ENCODE peak calls at places on chromosomes 6 and 20, in ten cellular contexts. K, R, D, Z, U, F, O, H, T and G are unnamed samples.

GRCh38 chr20:24050119-24050518 is 61.5 kb upstream of the GGTLC1 start:
- DNase-seq in K (no peak), R (no peak), D (no peak), Z (no peak), U (no peak), F (no peak), O (no peak), H (no peak), T (no peak), G (no peak)

GRCh38 chr6:97765480-97765879 is 482.5 kb upstream of the MMS22L start:
- DNase-seq in K (no peak), R (no peak), D (peak), Z (no peak), U (peak), F (no peak), O (no peak), H (no peak), T (no peak), G (no peak)

GRCh38 chr6:128275030-128275429 is 245.4 kb downstream of the PTPRK start:
- DNase-seq in K (no peak), R (no peak), D (peak), Z (no peak), U (peak), F (no peak), O (no peak), H (no peak), T (no peak), G (no peak)

GRCh38 chr6:75023634-75024033 is 182.2 kb downstream of the COL12A1 start:
- DNase-seq in K (no peak), R (no peak), D (no peak), Z (no peak), U (no peak), F (no peak), O (no peak), H (no peak), T (no peak), G (no peak)

GRCh38 chr6:142551145-142551811 is 249.5 kb downstream of the ADGRG6 start:
- DNase-seq in K (peak), R (no peak), D (peak), Z (no peak), U (peak), F (no peak), O (no peak), H (peak), T (peak), G (peak)

GRCh38 chr6:42727084-42727601 is 4.7 kb upstream of the PRPH2 start:
- DNase-seq in K (no peak), R (no peak), D (no peak), Z (no peak), U (no peak), F (peak), O (peak), H (no peak), T (no peak), G (peak)

GRCh38 chr20:38283236-38283635 is 20.7 kb upstream of the BPI start:
- DNase-seq in K (no peak), R (no peak), D (no peak), Z (no peak), U (no peak), F (no peak), O (no peak), H (no peak), T (no peak), G (no peak)

GRCh38 chr6:52691718-52692117 is 20.8 kb downstream of the TMEM14A start:
- DNase-seq in K (no peak), R (no peak), D (peak), Z (no peak), U (no peak), F (no peak), O (no peak), H (no peak), T (no peak), G (no peak)

GRCh38 chr6:107607109-107607508 is 117.2 kb downstream of the SOBP start:
- DNase-seq in K (no peak), R (no peak), D (no peak), Z (no peak), U (no peak), F (peak), O (peak), H (no peak), T (no peak), G (no peak)

GRCh38 chr6:16508959-16509358 is 252.3 kb downstream of the ATXN1 start:
- DNase-seq in K (no peak), R (no peak), D (no peak), Z (no peak), U (no peak), F (no peak), O (no peak), H (no peak), T (no peak), G (no peak)

GRCh38 chr20:25118529-25118928 is 36.6 kb upstream of the VSX1 start:
- DNase-seq in K (no peak), R (no peak), D (no peak), Z (no peak), U (no peak), F (no peak), O (no peak), H (no peak), T (no peak), G (no peak)

GRCh38 chr6:159094444-159095252 is 49.9 kb upstream of the TAGAP start:
- DNase-seq in K (peak), R (peak), D (no peak), Z (no peak), U (no peak), F (no peak), O (no peak), H (peak), T (no peak), G (no peak)

GRCh38 chr6:21382821-21383455 is 210.6 kb upstream of the SOX4 start:
- DNase-seq in K (peak), R (no peak), D (no peak), Z (no peak), U (no peak), F (no peak), O (no peak), H (no peak), T (no peak), G (no peak)

GRCh38 chr6:157522472-157522871 is 141.5 kb downstream of the ZDHHC14 start:
- DNase-seq in K (no peak), R (no peak), D (no peak), Z (no peak), U (no peak), F (no peak), O (no peak), H (no peak), T (no peak), G (no peak)

GRCh38 chr6:107845777-107846176 is 21.7 kb upstream of the SCML4 start:
- DNase-seq in K (peak), R (no peak), D (no peak), Z (no peak), U (no peak), F (no peak), O (no peak), H (no peak), T (no peak), G (no peak)

GRCh38 chr6:11681770-11682169 is 96.8 kb downstream of the ADTRP start:
- DNase-seq in K (no peak), R (no peak), D (no peak), Z (no peak), U (no peak), F (no peak), O (no peak), H (no peak), T (no peak), G (no peak)
- TF ChIP-seq CTCF in K (peak), R (no peak), D (no peak), Z (no peak), U (peak), F (no peak), O (peak), H (no peak), T (no peak), G (no peak)

GRCh38 chr20:45080867-45081616 is 19.9 kb downstream of the KCNS1 start:
- DNase-seq in K (no peak), R (no peak), D (peak), Z (peak), U (no peak), F (no peak), O (no peak), H (no peak), T (no peak), G (peak)
- TF ChIP-seq CTCF in K (peak), R (no peak), D (peak), Z (peak), U (peak), F (no peak), O (peak), H (peak), T (peak), G (peak)

GRCh38 chr20:41594514-41595322 is 23.5 kb downstream of the CHD6 start:
- DNase-seq in K (no peak), R (no peak), D (no peak), Z (no peak), U (no peak), F (no peak), O (no peak), H (no peak), T (no peak), G (no peak)

GRCh38 chr20:41599699-41600104 is 18.5 kb downstream of the CHD6 start:
- DNase-seq in K (no peak), R (no peak), D (no peak), Z (no peak), U (no peak), F (no peak), O (no peak), H (no peak), T (no peak), G (no peak)

GRCh38 chr20:41601742-41602141 is 16.4 kb downstream of the CHD6 start:
- DNase-seq in K (no peak), R (no peak), D (no peak), Z (no peak), U (no peak), F (no peak), O (no peak), H (no peak), T (no peak), G (no peak)

GRCh38 chr20:41600926-41601631 is 17.1 kb downstream of the CHD6 start:
- DNase-seq in K (no peak), R (no peak), D (no peak), Z (no peak), U (no peak), F (no peak), O (no peak), H (no peak), T (no peak), G (no peak)

DNA sequence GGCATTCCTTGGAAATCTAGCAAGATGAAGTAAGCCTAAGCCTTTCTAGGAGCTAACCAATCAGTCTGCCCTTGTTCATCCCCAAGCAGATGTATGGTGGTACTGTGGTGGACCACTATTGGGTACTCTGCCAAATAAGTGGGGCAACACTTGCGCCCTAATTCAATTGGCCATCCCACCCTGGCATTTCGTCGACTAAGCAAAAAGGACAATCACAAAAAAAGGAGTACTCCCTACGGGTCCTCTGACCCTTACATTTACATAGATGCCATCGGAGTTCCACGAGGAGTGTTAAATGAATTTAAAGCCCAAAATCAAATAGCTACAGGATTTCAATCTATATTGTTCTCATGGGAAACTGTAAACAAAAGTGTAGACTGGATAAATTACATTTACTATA is 19.5 kb downstream of the CHD6 start:
- DNase-seq in K (no peak), R (no peak), D (no peak), Z (no peak), U (no peak), F (no peak), O (no peak), H (no peak), T (no peak), G (no peak)
- TF ChIP-seq CTCF in K (no peak), R (no peak), D (no peak), Z (no peak), U (no peak), F (no peak), O (no peak), H (no peak), T (no peak), G (no peak)

GRCh38 chr6:126983779-126984178 is 134.7 kb upstream of the RSPO3 start:
- DNase-seq in K (peak), R (no peak), D (no peak), Z (no peak), U (no peak), F (no peak), O (peak), H (no peak), T (no peak), G (no peak)
- TF ChIP-seq CTCF in K (no peak), R (no peak), D (no peak), Z (no peak), U (no peak), F (no peak), O (no peak), H (no peak), T (no peak), G (no peak)

GRCh38 chr20:44598413-44599290 is 16.3 kb downstream of the PKIG start:
- DNase-seq in K (no peak), R (no peak), D (no peak), Z (no peak), U (no peak), F (peak), O (peak), H (no peak), T (no peak), G (no peak)
- TF ChIP-seq CTCF in K (peak), R (no peak), D (no peak), Z (peak), U (peak), F (peak), O (no peak), H (peak), T (peak), G (no peak)

DNA sequence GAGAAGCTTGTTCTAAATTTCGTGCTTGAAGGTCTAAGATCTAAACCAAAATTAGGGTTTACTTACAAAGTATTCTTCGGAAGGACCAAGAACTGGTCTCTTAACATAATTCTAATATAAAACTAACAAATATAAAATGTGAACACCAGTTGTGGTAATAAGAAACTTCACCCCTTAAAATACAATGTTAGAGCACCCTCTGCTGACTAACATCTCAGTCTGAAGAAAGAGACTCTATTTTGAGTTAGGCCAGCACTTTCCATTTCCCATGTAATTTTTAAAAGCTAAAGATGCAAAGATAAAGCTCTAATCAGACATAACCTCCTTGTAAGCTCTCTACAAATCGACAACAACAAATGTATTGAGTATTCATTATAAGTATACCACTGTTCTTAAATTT is 24.6 kb downstream of the ATG5 start:
- DNase-seq in K (no peak), R (no peak), D (peak), Z (no peak), U (peak), F (no peak), O (no peak), H (no peak), T (no peak), G (no peak)
- TF ChIP-seq CTCF in K (peak), R (peak), D (peak), Z (peak), U (peak), F (peak), O (peak), H (peak), T (peak), G (no peak)